ENCODE peak calls at places on chromosomes 3 and 15, in six cellular contexts. One of them, this sample, is unnamed.
A peak's percentile ranks its signal among the peaks of the same experiment; 100 is the strongest.

GRCh38 chr15:56568466-56569167 is 103.7 kb upstream of the MNS1 start:
- DNase-seq in NB4: no peak
- DNase-seq in IMR-90: no peak
- DNase-seq in A549: no peak
- DNase-seq in body of pancreas: no peak
- DNase-seq in lower leg skin: no peak
- DNase-seq in this sample: no peak

GRCh38 chr3:188529228-188529627 is 375.3 kb downstream of the LPP start:
- DNase-seq in body of pancreas: no peak
- DNase-seq in NB4: no peak
- DNase-seq in lower leg skin: no peak
- DNase-seq in IMR-90: peak; percentile 78
- DNase-seq in A549: no peak
- DNase-seq in this sample: no peak

GRCh38 chr15:70188286-70188685 is 90.6 kb upstream of the TLE3 start:
- DNase-seq in lower leg skin: no peak
- DNase-seq in A549: no peak
- DNase-seq in IMR-90: no peak
- DNase-seq in NB4: no peak
- DNase-seq in body of pancreas: no peak
- DNase-seq in this sample: no peak

GRCh38 chr3:15633766-15634588 is 32.4 kb downstream of the BTD start:
- DNase-seq in IMR-90: peak; percentile 47
- DNase-seq in A549: no peak
- DNase-seq in lower leg skin: no peak
- DNase-seq in body of pancreas: peak; percentile 30
- DNase-seq in NB4: no peak
- DNase-seq in this sample: peak; percentile 39

GRCh38 chr3:29384640-29385039 is 103.8 kb downstream of the RBMS3 start:
- DNase-seq in NB4: no peak
- DNase-seq in IMR-90: peak; percentile 65
- DNase-seq in body of pancreas: no peak
- DNase-seq in A549: no peak
- DNase-seq in lower leg skin: no peak
- DNase-seq in this sample: no peak

GRCh38 chr3:69232447-69232846 is 110.1 kb upstream of the LMOD3 start:
- DNase-seq in NB4: no peak
- DNase-seq in A549: no peak
- DNase-seq in IMR-90: no peak
- DNase-seq in lower leg skin: no peak
- DNase-seq in body of pancreas: no peak
- DNase-seq in this sample: no peak

GRCh38 chr15:99172989-99173388 is 68.1 kb downstream of the SYNM start:
- DNase-seq in body of pancreas: no peak
- DNase-seq in IMR-90: no peak
- DNase-seq in lower leg skin: no peak
- DNase-seq in A549: no peak
- DNase-seq in NB4: no peak
- DNase-seq in this sample: no peak

GRCh38 chr15:26844901-26845300 is 22.0 kb upstream of the GABRA5 start:
- DNase-seq in A549: no peak
- DNase-seq in IMR-90: no peak
- DNase-seq in NB4: no peak
- DNase-seq in body of pancreas: no peak
- DNase-seq in lower leg skin: no peak
- DNase-seq in this sample: no peak

GRCh38 chr3:12303532-12303931 is 14.7 kb downstream of the PPARG start:
- DNase-seq in IMR-90: peak; percentile 98
- DNase-seq in NB4: peak; percentile 24
- DNase-seq in body of pancreas: no peak
- DNase-seq in lower leg skin: no peak
- DNase-seq in A549: peak; percentile 67
- DNase-seq in this sample: no peak

GRCh38 chr3:170128977-170129431 is 52.5 kb downstream of the PHC3 start:
- DNase-seq in NB4: peak; percentile 77
- DNase-seq in A549: no peak
- DNase-seq in IMR-90: peak; percentile 37
- DNase-seq in body of pancreas: no peak
- DNase-seq in lower leg skin: no peak
- DNase-seq in this sample: no peak
- TF ChIP-seq POLR2A in NB4: no peak
- TF ChIP-seq POLR2A in A549: no peak
- TF ChIP-seq POLR2A in IMR-90: no peak
- TF ChIP-seq POLR2A in body of pancreas: no peak
- TF ChIP-seq POLR2A in lower leg skin: no peak
- TF ChIP-seq POLR2A in this sample: no peak

DNA sequence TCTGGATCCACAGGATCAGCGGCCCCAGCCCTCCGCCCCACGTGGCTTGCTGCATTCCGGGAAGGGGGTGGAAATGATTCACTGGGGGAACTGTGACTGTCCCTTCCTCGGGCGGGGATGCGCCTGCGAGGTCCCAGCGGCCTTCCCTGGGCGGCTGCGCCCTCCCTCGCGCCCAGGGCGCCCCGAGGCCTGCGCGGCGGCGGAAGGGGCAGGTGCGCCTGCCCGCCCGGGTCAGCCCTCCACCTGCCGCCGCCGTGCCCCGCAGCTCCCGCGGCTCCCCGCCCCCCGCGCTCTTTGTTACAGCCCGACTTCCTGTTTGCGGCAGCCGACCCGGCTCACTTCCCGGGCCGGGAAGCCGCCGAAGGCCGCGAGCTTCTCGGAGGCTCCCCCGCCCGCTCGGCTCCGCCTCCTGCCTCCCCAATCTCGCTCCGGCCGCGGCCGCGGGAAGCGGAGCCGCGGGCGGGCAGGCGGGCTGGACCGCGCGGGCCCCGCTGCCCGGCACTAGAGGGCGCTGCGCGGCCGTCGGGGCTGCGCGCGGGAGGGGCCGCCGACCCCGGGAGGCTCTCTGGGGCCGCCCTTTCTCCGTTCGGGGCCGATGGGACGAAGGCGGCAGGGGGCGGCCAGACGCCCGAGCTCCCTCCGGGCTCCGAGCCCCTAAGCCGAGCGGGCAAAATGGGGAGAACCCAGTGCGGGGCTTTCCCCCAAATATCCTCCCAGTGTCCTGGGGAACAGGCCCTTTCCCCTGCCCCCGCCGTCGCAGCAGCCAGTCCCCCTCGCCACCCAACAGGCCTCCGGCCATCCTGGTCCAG is 11.5 kb upstream of the CHAC1 start:
- DNase-seq in lower leg skin: peak; percentile 96
- DNase-seq in IMR-90: peak; percentile 73
- DNase-seq in body of pancreas: peak; percentile 84
- DNase-seq in A549: peak; percentile 63
- DNase-seq in NB4: peak; percentile 90
- DNase-seq in this sample: peak; percentile 56
- TF ChIP-seq POLR2A in lower leg skin: no peak
- TF ChIP-seq POLR2A in IMR-90: peak; percentile 75
- TF ChIP-seq POLR2A in body of pancreas: peak; percentile 67
- TF ChIP-seq POLR2A in A549: no peak
- TF ChIP-seq POLR2A in NB4: no peak
- TF ChIP-seq POLR2A in this sample: peak; percentile 53

GRCh38 chr15:85788796-85789495 is 5.8 kb downstream of the KLHL25 start:
- DNase-seq in IMR-90: no peak
- DNase-seq in A549: no peak
- DNase-seq in body of pancreas: peak; percentile 67
- DNase-seq in lower leg skin: no peak
- DNase-seq in NB4: peak; percentile 40
- DNase-seq in this sample: no peak

GRCh38 chr15:85789496-85789875 is 5.2 kb downstream of the KLHL25 start:
- DNase-seq in A549: no peak
- DNase-seq in lower leg skin: no peak
- DNase-seq in body of pancreas: no peak
- DNase-seq in NB4: no peak
- DNase-seq in IMR-90: no peak
- DNase-seq in this sample: no peak

GRCh38 chr15:85782112-85782511 is 12.6 kb downstream of the KLHL25 start:
- DNase-seq in NB4: no peak
- DNase-seq in IMR-90: peak; percentile 6
- DNase-seq in A549: no peak
- DNase-seq in body of pancreas: no peak
- DNase-seq in lower leg skin: no peak
- DNase-seq in this sample: no peak

GRCh38 chr15:85786778-85787114 is 8.0 kb downstream of the KLHL25 start:
- DNase-seq in NB4: no peak
- DNase-seq in A549: no peak
- DNase-seq in IMR-90: no peak
- DNase-seq in body of pancreas: no peak
- DNase-seq in lower leg skin: no peak
- DNase-seq in this sample: no peak

GRCh38 chr15:85785887-85786777 is 8.6 kb downstream of the KLHL25 start:
- DNase-seq in NB4: peak; percentile 23
- DNase-seq in body of pancreas: peak; percentile 41
- DNase-seq in IMR-90: peak; percentile 58
- DNase-seq in A549: peak; percentile 83
- DNase-seq in lower leg skin: no peak
- DNase-seq in this sample: peak; percentile 81
- TF ChIP-seq POLR2A in NB4: no peak
- TF ChIP-seq POLR2A in body of pancreas: no peak
- TF ChIP-seq POLR2A in IMR-90: no peak
- TF ChIP-seq POLR2A in A549: no peak
- TF ChIP-seq POLR2A in lower leg skin: no peak
- TF ChIP-seq POLR2A in this sample: no peak

DNA sequence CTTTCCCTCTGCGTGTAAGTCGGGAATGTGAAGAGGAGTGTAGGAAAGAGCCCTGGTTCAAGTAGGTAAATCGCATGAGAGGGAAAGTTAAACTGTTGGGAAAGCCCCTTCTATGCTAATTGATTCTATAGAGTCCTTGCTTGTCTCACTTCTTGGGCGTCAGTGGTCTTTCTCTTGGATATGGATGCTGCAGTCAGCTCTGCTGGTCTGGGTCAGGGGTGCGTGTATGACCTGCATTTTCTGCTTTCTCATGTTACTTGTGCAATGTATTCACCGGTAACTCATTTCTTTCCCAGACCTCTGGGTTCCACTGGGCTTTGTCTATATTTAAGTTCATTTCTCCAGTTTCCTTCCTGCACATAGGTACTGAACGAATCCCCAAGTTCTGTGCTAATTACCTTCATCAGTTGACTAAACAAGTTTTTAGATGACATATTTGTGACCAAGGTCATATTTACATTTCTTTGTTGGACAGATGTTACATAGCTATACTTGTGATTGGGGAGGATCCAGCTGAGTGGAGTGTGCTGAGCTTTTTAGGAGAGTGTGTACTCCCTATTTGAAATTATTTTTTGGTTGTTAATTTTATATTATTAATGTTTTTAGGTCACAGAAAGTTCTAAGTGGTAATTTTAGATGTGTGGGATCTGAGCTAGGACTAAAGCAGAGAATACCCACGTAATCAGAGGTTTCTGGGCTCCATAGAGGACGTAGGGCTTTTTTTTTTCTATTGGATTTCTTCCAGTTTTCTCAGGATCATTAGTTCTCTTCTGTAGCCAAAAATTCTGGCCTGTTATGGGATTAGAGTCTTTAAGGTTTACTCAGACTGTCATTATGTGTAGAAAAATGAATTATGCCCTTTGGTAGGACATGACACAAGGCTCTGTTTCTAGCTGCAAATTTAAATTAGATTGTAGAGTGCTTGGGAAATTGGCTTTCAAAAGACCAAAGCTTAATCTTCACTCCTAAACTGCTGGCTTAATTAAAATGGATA is 1.6 kb downstream of the SETD5 start:
- DNase-seq in IMR-90: peak; percentile 66
- DNase-seq in lower leg skin: no peak
- DNase-seq in A549: no peak
- DNase-seq in NB4: peak; percentile 70
- DNase-seq in body of pancreas: peak; percentile 35
- DNase-seq in this sample: peak; percentile 52
- TF ChIP-seq POLR2A in IMR-90: peak; percentile 66
- TF ChIP-seq POLR2A in lower leg skin: no peak
- TF ChIP-seq POLR2A in A549: no peak
- TF ChIP-seq POLR2A in NB4: no peak
- TF ChIP-seq POLR2A in body of pancreas: no peak
- TF ChIP-seq POLR2A in this sample: peak; percentile 10

DNA sequence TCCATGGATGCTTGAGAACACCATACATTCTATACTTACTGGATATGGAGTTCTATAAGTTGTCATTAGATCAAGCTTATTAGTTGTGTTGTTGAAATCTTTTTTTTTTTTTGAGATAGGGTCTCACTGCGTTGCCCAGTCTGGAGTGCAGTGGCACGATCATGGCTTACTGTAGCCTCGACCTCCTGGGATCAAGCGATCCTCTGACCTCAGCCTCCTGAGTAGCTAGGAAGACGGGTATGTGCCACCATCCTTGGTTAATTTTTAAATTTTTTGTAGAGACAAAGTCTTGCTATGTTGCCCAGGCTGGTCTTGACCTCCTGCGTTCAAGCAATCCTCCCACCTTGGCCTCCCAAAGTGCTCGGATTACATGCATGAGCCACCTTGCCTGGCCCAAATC is 12.5 kb upstream of the NCBP2 start:
- DNase-seq in body of pancreas: no peak
- DNase-seq in NB4: no peak
- DNase-seq in IMR-90: no peak
- DNase-seq in lower leg skin: no peak
- DNase-seq in A549: no peak
- DNase-seq in this sample: no peak
- TF ChIP-seq POLR2A in body of pancreas: no peak
- TF ChIP-seq POLR2A in NB4: no peak
- TF ChIP-seq POLR2A in IMR-90: no peak
- TF ChIP-seq POLR2A in lower leg skin: no peak
- TF ChIP-seq POLR2A in A549: no peak
- TF ChIP-seq POLR2A in this sample: no peak

DNA sequence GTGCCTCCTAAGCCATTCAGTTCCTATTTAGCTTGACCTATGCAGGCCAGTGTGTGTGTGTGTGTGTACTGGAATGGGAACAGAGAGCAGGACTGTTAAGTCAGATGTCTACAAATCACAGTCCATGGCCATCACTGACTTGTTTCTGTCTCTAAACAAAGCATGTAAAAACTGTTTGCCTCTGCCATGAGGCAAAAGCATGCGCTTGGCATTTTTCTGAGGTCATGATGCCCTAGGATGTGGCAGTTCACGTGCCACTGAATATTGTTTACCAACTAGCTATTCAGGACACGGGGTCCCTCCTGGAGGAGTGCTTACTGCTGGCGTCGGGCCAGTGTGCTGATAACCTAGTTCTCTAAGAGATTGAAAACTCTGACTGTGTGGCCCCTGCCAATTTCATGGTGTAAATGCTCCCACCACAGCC is 8.2 kb upstream of the ATP13A3 start:
- DNase-seq in body of pancreas: peak; percentile 23
- DNase-seq in NB4: no peak
- DNase-seq in lower leg skin: no peak
- DNase-seq in IMR-90: no peak
- DNase-seq in A549: no peak
- DNase-seq in this sample: no peak
- TF ChIP-seq POLR2A in body of pancreas: no peak
- TF ChIP-seq POLR2A in NB4: no peak
- TF ChIP-seq POLR2A in lower leg skin: no peak
- TF ChIP-seq POLR2A in IMR-90: no peak
- TF ChIP-seq POLR2A in A549: no peak
- TF ChIP-seq POLR2A in this sample: no peak